ENCODE peak calls at places on chromosomes 1 and 21, in eight cellular contexts. One of them, this sample, is unnamed.

GRCh38 chr1:168163670-168164069 is 15.1 kb upstream of the TIPRL start:
- DNase-seq in prostate gland: no peak
- DNase-seq in A549: no peak
- DNase-seq in IMR-90: no peak
- DNase-seq in body of pancreas: no peak
- DNase-seq in esophagus squamous epithelium: no peak
- DNase-seq in spleen: no peak
- DNase-seq in suprapubic skin: no peak
- DNase-seq in this sample: no peak

GRCh38 chr1:202281316-202282016 is 60.3 kb downstream of the UBE2T start:
- DNase-seq in esophagus squamous epithelium: no peak
- DNase-seq in prostate gland: no peak
- DNase-seq in IMR-90: peak; percentile 81
- DNase-seq in A549: no peak
- DNase-seq in spleen: peak; percentile 56
- DNase-seq in body of pancreas: no peak
- DNase-seq in suprapubic skin: no peak
- DNase-seq in this sample: peak; percentile 30

GRCh38 chr1:67726224-67726623 is 41.2 kb downstream of the GADD45A start:
- DNase-seq in body of pancreas: no peak
- DNase-seq in IMR-90: peak; percentile 62
- DNase-seq in prostate gland: no peak
- DNase-seq in A549: no peak
- DNase-seq in suprapubic skin: no peak
- DNase-seq in esophagus squamous epithelium: no peak
- DNase-seq in spleen: no peak
- DNase-seq in this sample: no peak

GRCh38 chr1:199759268-199759724 is 268.2 kb upstream of the NR5A2 start:
- DNase-seq in IMR-90: peak; percentile 48
- DNase-seq in spleen: no peak
- DNase-seq in body of pancreas: no peak
- DNase-seq in suprapubic skin: no peak
- DNase-seq in A549: peak; percentile 68
- DNase-seq in esophagus squamous epithelium: no peak
- DNase-seq in prostate gland: no peak
- DNase-seq in this sample: peak; percentile 19

GRCh38 chr1:1782399-1783221 is 4.3 kb upstream of the NADK start:
- DNase-seq in IMR-90: peak; percentile 54
- DNase-seq in A549: peak; percentile 57
- DNase-seq in suprapubic skin: peak; percentile 80
- DNase-seq in spleen: peak; percentile 89
- DNase-seq in prostate gland: peak; percentile 83
- DNase-seq in body of pancreas: peak; percentile 65
- DNase-seq in esophagus squamous epithelium: no peak
- DNase-seq in this sample: peak; percentile 63

GRCh38 chr1:227557962-227558806 is 5.2 kb upstream of the ZNF678 start:
- DNase-seq in body of pancreas: no peak
- DNase-seq in spleen: no peak
- DNase-seq in A549: no peak
- DNase-seq in esophagus squamous epithelium: no peak
- DNase-seq in IMR-90: no peak
- DNase-seq in prostate gland: no peak
- DNase-seq in suprapubic skin: no peak
- DNase-seq in this sample: no peak

GRCh38 chr1:234601217-234602017 is 8.6 kb downstream of the IRF2BP2 start:
- DNase-seq in body of pancreas: no peak
- DNase-seq in A549: peak; percentile 69
- DNase-seq in spleen: no peak
- DNase-seq in esophagus squamous epithelium: no peak
- DNase-seq in IMR-90: peak; percentile 66
- DNase-seq in prostate gland: no peak
- DNase-seq in suprapubic skin: no peak
- DNase-seq in this sample: no peak

GRCh38 chr1:224081604-224082003 is 32.3 kb upstream of the FBXO28 start:
- DNase-seq in suprapubic skin: no peak
- DNase-seq in prostate gland: no peak
- DNase-seq in body of pancreas: no peak
- DNase-seq in spleen: no peak
- DNase-seq in IMR-90: no peak
- DNase-seq in esophagus squamous epithelium: no peak
- DNase-seq in A549: no peak
- DNase-seq in this sample: no peak

GRCh38 chr21:26116456-26117011 is 54.0 kb downstream of the APP start:
- DNase-seq in spleen: no peak
- DNase-seq in prostate gland: peak; percentile 28
- DNase-seq in IMR-90: peak; percentile 44
- DNase-seq in esophagus squamous epithelium: no peak
- DNase-seq in suprapubic skin: no peak
- DNase-seq in body of pancreas: peak; percentile 26
- DNase-seq in A549: no peak
- DNase-seq in this sample: no peak

GRCh38 chr1:175687699-175688098 is 55.7 kb downstream of the TNR start:
- DNase-seq in esophagus squamous epithelium: no peak
- DNase-seq in prostate gland: no peak
- DNase-seq in suprapubic skin: no peak
- DNase-seq in IMR-90: no peak
- DNase-seq in spleen: no peak
- DNase-seq in A549: no peak
- DNase-seq in body of pancreas: no peak
- DNase-seq in this sample: no peak

DNA sequence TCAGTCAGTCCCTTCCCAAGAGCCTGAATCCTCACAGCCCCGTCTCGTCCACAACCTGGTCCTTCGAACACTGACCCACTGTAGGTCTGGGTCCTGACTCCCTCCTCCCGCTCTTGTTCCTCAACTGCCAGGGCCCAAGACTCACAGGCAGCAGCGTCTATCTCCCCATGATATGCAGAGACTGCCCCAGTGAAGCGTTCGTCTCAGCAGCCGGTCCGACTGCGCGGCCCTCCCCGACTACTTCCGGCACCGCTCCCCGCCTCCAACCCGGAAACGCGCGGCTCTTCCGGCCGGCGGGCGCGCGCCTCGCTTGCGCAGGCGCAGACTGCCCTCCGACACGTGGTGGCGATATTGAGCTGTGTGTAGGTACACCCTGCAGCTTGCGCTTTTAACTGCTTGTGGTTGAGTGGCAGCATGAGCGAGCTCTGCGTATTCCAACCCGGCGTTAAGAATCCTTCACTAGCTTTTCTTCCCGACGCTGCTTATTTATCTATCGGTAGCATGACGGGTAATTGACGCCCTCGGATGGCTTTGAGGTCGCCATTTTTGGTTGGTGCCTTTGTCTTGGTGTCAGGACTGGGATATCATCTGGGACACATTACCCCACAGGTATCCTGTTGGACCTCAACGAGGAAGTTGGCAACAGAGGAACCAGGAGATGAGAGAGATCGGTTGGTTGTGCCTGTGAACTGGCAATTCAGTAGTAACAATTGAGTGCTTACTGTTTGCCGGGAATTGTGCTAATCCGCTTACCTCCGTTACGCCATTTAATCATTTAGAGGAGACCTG is at the start of gene TAF12:
- DNase-seq in prostate gland: peak; percentile 91
- DNase-seq in esophagus squamous epithelium: peak; percentile 56
- DNase-seq in A549: peak; percentile 94
- DNase-seq in body of pancreas: peak; percentile 94
- DNase-seq in spleen: peak; percentile 97
- DNase-seq in suprapubic skin: peak; percentile 90
- DNase-seq in IMR-90: peak; percentile 94
- DNase-seq in this sample: peak; percentile 55
- TF ChIP-seq POLR2A in prostate gland: peak; percentile 97
- TF ChIP-seq POLR2A in esophagus squamous epithelium: peak; percentile 97
- TF ChIP-seq POLR2A in A549: peak; percentile 99
- TF ChIP-seq POLR2A in body of pancreas: peak; percentile 95
- TF ChIP-seq POLR2A in spleen: peak; percentile 67
- TF ChIP-seq POLR2A in suprapubic skin: peak; percentile 90
- TF ChIP-seq POLR2A in IMR-90: peak; percentile 98
- TF ChIP-seq POLR2A in this sample: peak; percentile 97

DNA sequence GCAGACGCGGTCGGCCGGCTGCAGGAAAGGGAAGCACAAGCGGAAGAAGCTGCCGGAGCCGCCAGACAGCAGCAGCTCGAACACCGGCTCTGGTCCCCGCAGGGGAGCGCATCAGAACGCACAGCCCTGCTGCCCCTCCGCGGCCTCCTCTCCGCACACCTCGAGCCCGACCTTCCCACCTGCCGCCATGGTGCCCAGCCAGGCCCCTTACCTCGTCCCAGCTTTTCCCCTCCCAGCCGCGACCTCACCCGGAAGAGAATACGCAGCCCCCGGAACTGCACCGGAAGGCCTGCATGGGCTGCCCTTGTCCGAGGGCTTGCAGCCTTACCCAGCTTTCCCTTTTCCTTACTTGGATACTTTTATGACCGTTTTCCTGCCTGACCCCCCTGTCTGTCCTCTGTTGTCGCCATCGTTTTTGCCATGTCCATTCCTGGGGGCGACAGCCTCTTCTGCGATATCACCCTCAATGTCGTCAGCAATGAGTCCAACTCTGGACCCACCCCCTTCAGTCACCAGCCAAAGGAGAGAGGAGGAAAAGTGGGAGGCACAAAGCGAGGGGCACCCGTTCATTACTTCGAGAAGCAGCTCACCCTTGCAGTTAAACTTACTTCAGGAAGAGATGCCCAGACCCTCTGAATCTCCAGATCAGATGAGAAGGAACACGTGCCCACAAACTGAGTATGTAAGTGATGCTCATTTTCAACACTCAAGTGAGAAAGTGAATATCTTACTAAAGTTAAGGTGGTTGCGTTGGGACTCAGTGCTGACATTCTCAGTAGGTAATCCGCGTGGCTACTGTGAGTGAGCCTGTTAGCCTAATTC is 25.5 kb downstream of the UTS2 start:
- DNase-seq in esophagus squamous epithelium: no peak
- DNase-seq in A549: no peak
- DNase-seq in IMR-90: no peak
- DNase-seq in spleen: no peak
- DNase-seq in suprapubic skin: no peak
- DNase-seq in body of pancreas: no peak
- DNase-seq in prostate gland: no peak
- DNase-seq in this sample: no peak
- TF ChIP-seq POLR2A in esophagus squamous epithelium: no peak
- TF ChIP-seq POLR2A in A549: no peak
- TF ChIP-seq POLR2A in IMR-90: no peak
- TF ChIP-seq POLR2A in spleen: no peak
- TF ChIP-seq POLR2A in suprapubic skin: no peak
- TF ChIP-seq POLR2A in body of pancreas: no peak
- TF ChIP-seq POLR2A in prostate gland: no peak
- TF ChIP-seq POLR2A in this sample: no peak

GRCh38 chr1:209784276-209785169 is at the start of gene C1orf74:
- DNase-seq in esophagus squamous epithelium: peak; percentile 90
- DNase-seq in prostate gland: peak; percentile 98
- DNase-seq in A549: peak; percentile 97
- DNase-seq in body of pancreas: peak; percentile 99
- DNase-seq in spleen: peak; percentile 99
- DNase-seq in suprapubic skin: peak; percentile 99
- DNase-seq in IMR-90: peak; percentile 97
- DNase-seq in this sample: peak; percentile 86
- TF ChIP-seq POLR2A in esophagus squamous epithelium: peak; percentile 67
- TF ChIP-seq POLR2A in prostate gland: peak; percentile 65
- TF ChIP-seq POLR2A in A549: peak; percentile 94
- TF ChIP-seq POLR2A in body of pancreas: peak; percentile 32
- TF ChIP-seq POLR2A in spleen: peak; percentile 44
- TF ChIP-seq POLR2A in suprapubic skin: no peak
- TF ChIP-seq POLR2A in IMR-90: peak; percentile 82
- TF ChIP-seq POLR2A in this sample: peak; percentile 96

GRCh38 chr1:9824702-9825089 is 931 bp upstream of the CLSTN1 start:
- DNase-seq in IMR-90: no peak
- DNase-seq in suprapubic skin: no peak
- DNase-seq in body of pancreas: no peak
- DNase-seq in spleen: no peak
- DNase-seq in esophagus squamous epithelium: no peak
- DNase-seq in prostate gland: no peak
- DNase-seq in A549: no peak
- DNase-seq in this sample: no peak

GRCh38 chr1:9822897-9823692 is 670 bp downstream of the CLSTN1 start:
- DNase-seq in body of pancreas: no peak
- DNase-seq in esophagus squamous epithelium: no peak
- DNase-seq in spleen: peak; percentile 84
- DNase-seq in A549: peak; percentile 23
- DNase-seq in prostate gland: no peak
- DNase-seq in suprapubic skin: no peak
- DNase-seq in IMR-90: peak; percentile 15
- DNase-seq in this sample: peak; percentile 28

GRCh38 chr1:9823943-9824701 is at the start of gene CLSTN1:
- DNase-seq in body of pancreas: peak; percentile 89
- DNase-seq in suprapubic skin: peak; percentile 92
- DNase-seq in IMR-90: peak; percentile 81
- DNase-seq in spleen: peak; percentile 97
- DNase-seq in esophagus squamous epithelium: peak; percentile 63
- DNase-seq in prostate gland: peak; percentile 90
- DNase-seq in A549: peak; percentile 85
- DNase-seq in this sample: peak; percentile 58

GRCh38 chr1:9822490-9822889 is 1.3 kb downstream of the CLSTN1 start:
- DNase-seq in suprapubic skin: no peak
- DNase-seq in body of pancreas: no peak
- DNase-seq in IMR-90: peak; percentile 41
- DNase-seq in spleen: no peak
- DNase-seq in esophagus squamous epithelium: no peak
- DNase-seq in prostate gland: no peak
- DNase-seq in A549: no peak
- DNase-seq in this sample: no peak

GRCh38 chr1:9823693-9823942 is 147 bp downstream of the CLSTN1 start:
- DNase-seq in suprapubic skin: no peak
- DNase-seq in A549: no peak
- DNase-seq in IMR-90: no peak
- DNase-seq in body of pancreas: no peak
- DNase-seq in spleen: no peak
- DNase-seq in esophagus squamous epithelium: no peak
- DNase-seq in prostate gland: no peak
- DNase-seq in this sample: no peak
- TF ChIP-seq POLR2A in suprapubic skin: no peak
- TF ChIP-seq POLR2A in A549: peak; percentile 69
- TF ChIP-seq POLR2A in IMR-90: peak; percentile 42
- TF ChIP-seq POLR2A in body of pancreas: no peak
- TF ChIP-seq POLR2A in spleen: no peak
- TF ChIP-seq POLR2A in esophagus squamous epithelium: peak; percentile 27
- TF ChIP-seq POLR2A in prostate gland: peak; percentile 82
- TF ChIP-seq POLR2A in this sample: peak; percentile 74